ENCODE peak calls at places on chromosomes 7 and 10, in ten cellular contexts. X is IMR-90, J is fibroblast of mammary gland, E is activated T-cell treated with anti-CD3 and anti-CD28 coated beads for 48 hours, P is left cardiac atrium, Z is left ventricle myocardium superior, F is LoVo, U is stomach, D is memory B cell, L is cardiac fibroblast. N is an unnamed sample.
A peak's percentile ranks its signal among the peaks of the same experiment; 100 is the strongest.

GRCh38 chr10:132577350-132578005 is 39.9 kb downstream of the INPP5A start:
- DNase-seq in X (no peak), P (no peak), E (no peak), J (no peak), Z (peak; percentile 71), F (no peak), D (no peak), U (peak; percentile 67), L (peak; percentile 22), N (no peak)

GRCh38 chr10:91758303-91759146 is 39.7 kb upstream of the TNKS2 start:
- DNase-seq in P (no peak), D (peak; percentile 30), X (peak; percentile 75), E (no peak), F (peak; percentile 55), U (no peak), Z (no peak), L (peak; percentile 77), J (peak; percentile 74), N (peak; percentile 49)

GRCh38 chr7:149725916-149726315 is 47.5 kb downstream of the ZNF467 start:
- DNase-seq in J (no peak), L (no peak), Z (no peak), F (no peak), U (no peak), E (no peak), D (no peak), X (no peak), P (no peak), N (no peak)

GRCh38 chr10:72322280-72323058 is 32.2 kb downstream of the DNAJB12 start:
- DNase-seq in J (no peak), E (no peak), P (no peak), L (peak; percentile 44), U (no peak), Z (no peak), X (no peak), F (peak; percentile 61), D (no peak), N (no peak)

GRCh38 chr7:142359694-142360279 is 101.9 kb upstream of the PRSS58 start:
- DNase-seq in L (no peak), F (no peak), P (no peak), D (no peak), U (no peak), X (no peak), E (no peak), J (peak; percentile 67), Z (no peak), N (no peak)

GRCh38 chr7:130641040-130641439 is 27.5 kb downstream of the COPG2 start:
- DNase-seq in U (no peak), D (no peak), L (no peak), P (no peak), E (no peak), F (no peak), Z (no peak), X (no peak), J (no peak), N (no peak)

GRCh38 chr10:131685576-131685975 is 215.2 kb upstream of the PPP2R2D start:
- DNase-seq in Z (no peak), X (no peak), J (no peak), D (no peak), P (no peak), E (no peak), F (peak; percentile 2), L (no peak), U (no peak), N (no peak)

GRCh38 chr10:129332476-129332875 is 134.6 kb upstream of the MGMT start:
- DNase-seq in P (no peak), X (peak; percentile 1), U (no peak), J (peak; percentile 2), Z (no peak), F (no peak), D (no peak), E (peak; percentile 4), L (no peak), N (no peak)

GRCh38 chr10:24974978-24975377 is 22.6 kb upstream of the PRTFDC1 start:
- DNase-seq in E (no peak), X (peak; percentile 74), J (peak; percentile 92), D (no peak), L (peak; percentile 86), Z (peak; percentile 63), F (no peak), P (peak; percentile 54), U (no peak), N (no peak)

GRCh38 chr10:79401015-79401921 is 44.2 kb downstream of the ZCCHC24 start:
- DNase-seq in P (peak; percentile 76), E (no peak), U (no peak), D (no peak), F (no peak), J (peak; percentile 94), L (no peak), X (peak; percentile 49), Z (peak; percentile 84), N (no peak)

GRCh38 chr7:96675548-96675947 is 34.1 kb downstream of the SEM1 start:
- DNase-seq in F (no peak), D (no peak), P (no peak), X (no peak), Z (no peak), J (no peak), L (peak; percentile 15), U (no peak), E (no peak), N (no peak)

GRCh38 chr10:118543714-118544400 is 51.6 kb downstream of the PRLHR start:
- DNase-seq in X (peak; percentile 5), Z (peak; percentile 39), P (peak; percentile 35), F (peak; percentile 46), U (peak; percentile 38), J (peak; percentile 62), D (no peak), L (peak; percentile 53), E (peak; percentile 31), N (no peak)

GRCh38 chr10:87896216-87896615 is 32.8 kb downstream of the PTEN start:
- DNase-seq in X (no peak), L (no peak), F (no peak), J (no peak), D (no peak), E (no peak), Z (no peak), P (no peak), U (no peak), N (no peak)

GRCh38 chr10:118116555-118117311 is 70.0 kb upstream of the RAB11FIP2 start:
- DNase-seq in Z (no peak), F (no peak), E (no peak), P (no peak), X (no peak), L (no peak), D (no peak), J (no peak), U (no peak), N (no peak)

GRCh38 chr7:106125417-106125816 is 13.3 kb upstream of the SYPL1 start:
- DNase-seq in E (no peak), F (no peak), D (no peak), P (no peak), U (no peak), L (no peak), X (peak; percentile 39), Z (no peak), J (peak; percentile 69), N (no peak)

GRCh38 chr10:131841131-131841661 is 59.6 kb upstream of the PPP2R2D start:
- DNase-seq in J (no peak), L (no peak), P (no peak), Z (no peak), F (no peak), E (no peak), D (no peak), U (no peak), X (no peak), N (no peak)

GRCh38 chr10:87827681-87828080 is 9.7 kb upstream of the ATAD1 start:
- DNase-seq in J (no peak), P (no peak), E (no peak), D (no peak), L (no peak), Z (no peak), X (no peak), F (no peak), U (no peak), N (no peak)

GRCh38 chr7:33446551-33446950 is 317.2 kb downstream of the BBS9 start:
- DNase-seq in J (no peak), L (peak; percentile 32), U (no peak), E (no peak), P (no peak), X (no peak), Z (no peak), D (no peak), F (no peak), N (no peak)

GRCh38 chr7:78863248-78863647 is 590.2 kb downstream of the MAGI2 start:
- DNase-seq in D (no peak), U (no peak), J (no peak), F (no peak), X (peak; percentile 43), P (no peak), E (no peak), Z (no peak), L (no peak), N (no peak)

GRCh38 chr7:44291066-44291732 is 34.2 kb downstream of the CAMK2B start:
- DNase-seq in D (no peak), X (peak; percentile 94), P (peak; percentile 88), Z (peak; percentile 92), U (peak; percentile 92), L (peak; percentile 90), E (no peak), J (no peak), F (no peak), N (no peak)

GRCh38 chr10:104326991-104327610 is 11.2 kb downstream of the ITPRIP start:
- DNase-seq in Z (no peak), F (no peak), L (no peak), U (no peak), P (no peak), D (no peak), E (no peak), X (no peak), J (no peak), N (no peak)

GRCh38 chr7:74217455-74218342 is 7.9 kb downstream of the LAT2 start:
- DNase-seq in P (no peak), E (no peak), F (no peak), X (peak; percentile 28), D (peak; percentile 34), L (peak; percentile 25), U (no peak), Z (peak; percentile 29), J (no peak), N (no peak)

GRCh38 chr10:8064436-8064835 is 9.9 kb downstream of the GATA3 start:
- DNase-seq in F (no peak), D (no peak), L (no peak), X (no peak), U (no peak), E (no peak), P (no peak), Z (no peak), J (no peak), N (no peak)

GRCh38 chr7:73351447-73352167 is 23.6 kb downstream of the FKBP6 start:
- DNase-seq in D (no peak), J (no peak), Z (no peak), P (no peak), L (no peak), U (no peak), F (no peak), X (no peak), E (no peak), N (no peak)

GRCh38 chr10:30887839-30888238 is 143.8 kb downstream of the ZNF438 start:
- DNase-seq in F (no peak), J (no peak), Z (no peak), X (no peak), D (no peak), E (no peak), P (no peak), U (no peak), L (no peak), N (no peak)

GRCh38 chr7:2270495-2270894 is 28.5 kb downstream of the NUDT1 start:
- DNase-seq in F (no peak), D (no peak), Z (no peak), J (no peak), X (no peak), L (no peak), U (no peak), P (no peak), E (no peak), N (no peak)

GRCh38 chr7:13508586-13508985 is 480.9 kb downstream of the ETV1 start:
- DNase-seq in Z (no peak), E (no peak), L (no peak), J (peak; percentile 9), U (no peak), P (no peak), X (no peak), F (no peak), D (no peak), N (no peak)

GRCh38 chr7:148699024-148699771 is 495 bp downstream of the CUL1 start:
- DNase-seq in U (peak; percentile 57), D (peak; percentile 54), Z (peak; percentile 73), L (peak; percentile 58), F (peak; percentile 46), X (peak; percentile 45), J (peak; percentile 57), P (peak; percentile 79), E (peak; percentile 57), N (no peak)

N was measured in putamen.